ENCODE peak calls at places on chromosomes 3 and 15, in seven cellular contexts. One of them, this sample, is unnamed.

GRCh38 chr15:75594276-75594675 is 15.2 kb upstream of the PTPN9 start:
- DNase-seq in SK-MEL-5: no peak
- DNase-seq in T1000: no peak
- DNase-seq in NCI-H69: no peak
- DNase-seq in stimulated activated CD8-positive, alpha-beta memory T cell treated with anti-CD3 and anti-CD28 coated beads, Interleukin-4, amount 100 ng/mL, for 4 hours: no peak
- DNase-seq in Peyer's patch: no peak
- DNase-seq in HS-27A: no peak
- DNase-seq in this sample: no peak

GRCh38 chr3:47421741-47422649 is 41.2 kb downstream of the PTPN23 start:
- DNase-seq in stimulated activated CD8-positive, alpha-beta memory T cell treated with anti-CD3 and anti-CD28 coated beads, Interleukin-4, amount 100 ng/mL, for 4 hours: no peak
- DNase-seq in HS-27A: peak
- DNase-seq in T1000: no peak
- DNase-seq in NCI-H69: peak
- DNase-seq in SK-MEL-5: peak
- DNase-seq in Peyer's patch: peak
- DNase-seq in this sample: no peak

GRCh38 chr3:123815981-123816380 is 68.2 kb downstream of the MYLK start:
- DNase-seq in Peyer's patch: no peak
- DNase-seq in SK-MEL-5: no peak
- DNase-seq in T1000: no peak
- DNase-seq in HS-27A: no peak
- DNase-seq in stimulated activated CD8-positive, alpha-beta memory T cell treated with anti-CD3 and anti-CD28 coated beads, Interleukin-4, amount 100 ng/mL, for 4 hours: no peak
- DNase-seq in NCI-H69: no peak
- DNase-seq in this sample: no peak

GRCh38 chr15:93087825-93088199 is 1.2 kb downstream of the RGMA start:
- DNase-seq in NCI-H69: peak
- DNase-seq in stimulated activated CD8-positive, alpha-beta memory T cell treated with anti-CD3 and anti-CD28 coated beads, Interleukin-4, amount 100 ng/mL, for 4 hours: peak
- DNase-seq in T1000: peak
- DNase-seq in HS-27A: no peak
- DNase-seq in SK-MEL-5: peak
- DNase-seq in Peyer's patch: peak
- DNase-seq in this sample: no peak

GRCh38 chr15:51267714-51268105 is 70.7 kb downstream of the CYP19A1 start:
- DNase-seq in NCI-H69: peak
- DNase-seq in HS-27A: no peak
- DNase-seq in SK-MEL-5: peak
- DNase-seq in Peyer's patch: no peak
- DNase-seq in T1000: no peak
- DNase-seq in stimulated activated CD8-positive, alpha-beta memory T cell treated with anti-CD3 and anti-CD28 coated beads, Interleukin-4, amount 100 ng/mL, for 4 hours: no peak
- DNase-seq in this sample: no peak

GRCh38 chr15:90885432-90886290 is 1.4 kb downstream of the FES start:
- DNase-seq in NCI-H69: peak
- DNase-seq in SK-MEL-5: peak
- DNase-seq in Peyer's patch: peak
- DNase-seq in T1000: peak
- DNase-seq in HS-27A: no peak
- DNase-seq in stimulated activated CD8-positive, alpha-beta memory T cell treated with anti-CD3 and anti-CD28 coated beads, Interleukin-4, amount 100 ng/mL, for 4 hours: peak
- DNase-seq in this sample: no peak

GRCh38 chr15:59124261-59124660 is 19.3 kb downstream of the CCNB2 start:
- DNase-seq in T1000: no peak
- DNase-seq in stimulated activated CD8-positive, alpha-beta memory T cell treated with anti-CD3 and anti-CD28 coated beads, Interleukin-4, amount 100 ng/mL, for 4 hours: no peak
- DNase-seq in SK-MEL-5: no peak
- DNase-seq in Peyer's patch: peak
- DNase-seq in NCI-H69: no peak
- DNase-seq in HS-27A: no peak
- DNase-seq in this sample: no peak

GRCh38 chr15:66145242-66146182 is 108.0 kb downstream of the MEGF11 start:
- DNase-seq in HS-27A: no peak
- DNase-seq in stimulated activated CD8-positive, alpha-beta memory T cell treated with anti-CD3 and anti-CD28 coated beads, Interleukin-4, amount 100 ng/mL, for 4 hours: no peak
- DNase-seq in SK-MEL-5: no peak
- DNase-seq in Peyer's patch: no peak
- DNase-seq in NCI-H69: peak
- DNase-seq in T1000: no peak
- DNase-seq in this sample: no peak

GRCh38 chr15:60006808-60007346 is 2.8 kb downstream of the FOXB1 start:
- DNase-seq in NCI-H69: peak
- DNase-seq in T1000: no peak
- DNase-seq in HS-27A: no peak
- DNase-seq in Peyer's patch: no peak
- DNase-seq in stimulated activated CD8-positive, alpha-beta memory T cell treated with anti-CD3 and anti-CD28 coated beads, Interleukin-4, amount 100 ng/mL, for 4 hours: no peak
- DNase-seq in SK-MEL-5: no peak
- DNase-seq in this sample: no peak

GRCh38 chr15:83413054-83413719 is 34.0 kb upstream of the SH3GL3 start:
- DNase-seq in SK-MEL-5: no peak
- DNase-seq in T1000: no peak
- DNase-seq in stimulated activated CD8-positive, alpha-beta memory T cell treated with anti-CD3 and anti-CD28 coated beads, Interleukin-4, amount 100 ng/mL, for 4 hours: no peak
- DNase-seq in NCI-H69: no peak
- DNase-seq in Peyer's patch: no peak
- DNase-seq in HS-27A: no peak
- DNase-seq in this sample: no peak

GRCh38 chr3:10715886-10716285 is 100.1 kb upstream of the SLC6A11 start:
- DNase-seq in HS-27A: no peak
- DNase-seq in SK-MEL-5: no peak
- DNase-seq in T1000: no peak
- DNase-seq in Peyer's patch: no peak
- DNase-seq in stimulated activated CD8-positive, alpha-beta memory T cell treated with anti-CD3 and anti-CD28 coated beads, Interleukin-4, amount 100 ng/mL, for 4 hours: no peak
- DNase-seq in NCI-H69: no peak
- DNase-seq in this sample: no peak

GRCh38 chr15:31782016-31782783 is 248.1 kb upstream of the CHRNA7 start:
- DNase-seq in Peyer's patch: no peak
- DNase-seq in HS-27A: no peak
- DNase-seq in NCI-H69: no peak
- DNase-seq in T1000: no peak
- DNase-seq in stimulated activated CD8-positive, alpha-beta memory T cell treated with anti-CD3 and anti-CD28 coated beads, Interleukin-4, amount 100 ng/mL, for 4 hours: no peak
- DNase-seq in SK-MEL-5: no peak
- DNase-seq in this sample: no peak

GRCh38 chr3:44509393-44509921 is 32.0 kb upstream of the ZNF445 start:
- DNase-seq in T1000: no peak
- DNase-seq in stimulated activated CD8-positive, alpha-beta memory T cell treated with anti-CD3 and anti-CD28 coated beads, Interleukin-4, amount 100 ng/mL, for 4 hours: no peak
- DNase-seq in HS-27A: no peak
- DNase-seq in NCI-H69: no peak
- DNase-seq in Peyer's patch: no peak
- DNase-seq in SK-MEL-5: peak
- DNase-seq in this sample: no peak

GRCh38 chr15:42203891-42204290 is 4.2 kb downstream of the VPS39 start:
- DNase-seq in SK-MEL-5: no peak
- DNase-seq in stimulated activated CD8-positive, alpha-beta memory T cell treated with anti-CD3 and anti-CD28 coated beads, Interleukin-4, amount 100 ng/mL, for 4 hours: no peak
- DNase-seq in NCI-H69: no peak
- DNase-seq in HS-27A: no peak
- DNase-seq in T1000: no peak
- DNase-seq in Peyer's patch: no peak
- DNase-seq in this sample: no peak

GRCh38 chr3:8529738-8530525 is 28.3 kb downstream of the LMCD1 start:
- DNase-seq in NCI-H69: no peak
- DNase-seq in stimulated activated CD8-positive, alpha-beta memory T cell treated with anti-CD3 and anti-CD28 coated beads, Interleukin-4, amount 100 ng/mL, for 4 hours: no peak
- DNase-seq in HS-27A: peak
- DNase-seq in T1000: no peak
- DNase-seq in SK-MEL-5: no peak
- DNase-seq in Peyer's patch: no peak
- DNase-seq in this sample: no peak

GRCh38 chr15:42270996-42271395 is 2.0 kb upstream of the GANC start:
- DNase-seq in Peyer's patch: no peak
- DNase-seq in SK-MEL-5: peak
- DNase-seq in stimulated activated CD8-positive, alpha-beta memory T cell treated with anti-CD3 and anti-CD28 coated beads, Interleukin-4, amount 100 ng/mL, for 4 hours: no peak
- DNase-seq in T1000: no peak
- DNase-seq in HS-27A: no peak
- DNase-seq in NCI-H69: no peak
- DNase-seq in this sample: no peak

GRCh38 chr15:42121667-42122066 is 27.3 kb upstream of the PLA2G4D start:
- DNase-seq in SK-MEL-5: no peak
- DNase-seq in HS-27A: no peak
- DNase-seq in NCI-H69: no peak
- DNase-seq in Peyer's patch: no peak
- DNase-seq in stimulated activated CD8-positive, alpha-beta memory T cell treated with anti-CD3 and anti-CD28 coated beads, Interleukin-4, amount 100 ng/mL, for 4 hours: no peak
- DNase-seq in T1000: no peak
- DNase-seq in this sample: no peak

GRCh38 chr3:180320631-180321030 is 281.3 kb upstream of the TTC14 start:
- DNase-seq in SK-MEL-5: no peak
- DNase-seq in NCI-H69: no peak
- DNase-seq in Peyer's patch: no peak
- DNase-seq in T1000: no peak
- DNase-seq in stimulated activated CD8-positive, alpha-beta memory T cell treated with anti-CD3 and anti-CD28 coated beads, Interleukin-4, amount 100 ng/mL, for 4 hours: no peak
- DNase-seq in HS-27A: no peak
- DNase-seq in this sample: no peak

GRCh38 chr3:170997966-170998913 is 28.3 kb downstream of the SLC2A2 start:
- DNase-seq in Peyer's patch: peak
- DNase-seq in NCI-H69: no peak
- DNase-seq in SK-MEL-5: no peak
- DNase-seq in T1000: no peak
- DNase-seq in HS-27A: no peak
- DNase-seq in stimulated activated CD8-positive, alpha-beta memory T cell treated with anti-CD3 and anti-CD28 coated beads, Interleukin-4, amount 100 ng/mL, for 4 hours: no peak
- DNase-seq in this sample: no peak

GRCh38 chr15:101016581-101016980 is 97.4 kb downstream of the LRRK1 start:
- DNase-seq in stimulated activated CD8-positive, alpha-beta memory T cell treated with anti-CD3 and anti-CD28 coated beads, Interleukin-4, amount 100 ng/mL, for 4 hours: no peak
- DNase-seq in HS-27A: no peak
- DNase-seq in SK-MEL-5: no peak
- DNase-seq in Peyer's patch: no peak
- DNase-seq in T1000: no peak
- DNase-seq in NCI-H69: no peak
- DNase-seq in this sample: no peak

GRCh38 chr3:161401389-161401788 is 30.1 kb upstream of the SPTSSB start:
- DNase-seq in T1000: no peak
- DNase-seq in HS-27A: no peak
- DNase-seq in stimulated activated CD8-positive, alpha-beta memory T cell treated with anti-CD3 and anti-CD28 coated beads, Interleukin-4, amount 100 ng/mL, for 4 hours: no peak
- DNase-seq in Peyer's patch: no peak
- DNase-seq in NCI-H69: no peak
- DNase-seq in SK-MEL-5: no peak
- DNase-seq in this sample: no peak

GRCh38 chr3:12399226-12399625 is 85.1 kb upstream of the TSEN2 start:
- DNase-seq in T1000: no peak
- DNase-seq in Peyer's patch: no peak
- DNase-seq in stimulated activated CD8-positive, alpha-beta memory T cell treated with anti-CD3 and anti-CD28 coated beads, Interleukin-4, amount 100 ng/mL, for 4 hours: no peak
- DNase-seq in HS-27A: no peak
- DNase-seq in SK-MEL-5: no peak
- DNase-seq in NCI-H69: no peak
- DNase-seq in this sample: no peak

GRCh38 chr3:46677096-46677702 is 16.3 kb downstream of the ALS2CL start:
- DNase-seq in HS-27A: no peak
- DNase-seq in Peyer's patch: peak
- DNase-seq in NCI-H69: no peak
- DNase-seq in SK-MEL-5: no peak
- DNase-seq in T1000: no peak
- DNase-seq in stimulated activated CD8-positive, alpha-beta memory T cell treated with anti-CD3 and anti-CD28 coated beads, Interleukin-4, amount 100 ng/mL, for 4 hours: no peak
- DNase-seq in this sample: no peak

GRCh38 chr15:48385431-48385830 is 54.2 kb downstream of the DUT start:
- DNase-seq in HS-27A: peak
- DNase-seq in Peyer's patch: no peak
- DNase-seq in SK-MEL-5: no peak
- DNase-seq in T1000: peak
- DNase-seq in stimulated activated CD8-positive, alpha-beta memory T cell treated with anti-CD3 and anti-CD28 coated beads, Interleukin-4, amount 100 ng/mL, for 4 hours: no peak
- DNase-seq in NCI-H69: peak
- DNase-seq in this sample: no peak

GRCh38 chr3:149933008-149933407 is 37.7 kb downstream of the PFN2 start:
- DNase-seq in HS-27A: no peak
- DNase-seq in T1000: no peak
- DNase-seq in stimulated activated CD8-positive, alpha-beta memory T cell treated with anti-CD3 and anti-CD28 coated beads, Interleukin-4, amount 100 ng/mL, for 4 hours: no peak
- DNase-seq in NCI-H69: no peak
- DNase-seq in SK-MEL-5: no peak
- DNase-seq in Peyer's patch: no peak
- DNase-seq in this sample: no peak

GRCh38 chr3:129366312-129366831 is 62.1 kb downstream of the EFCAB12 start:
- DNase-seq in NCI-H69: no peak
- DNase-seq in HS-27A: no peak
- DNase-seq in SK-MEL-5: no peak
- DNase-seq in Peyer's patch: no peak
- DNase-seq in T1000: no peak
- DNase-seq in stimulated activated CD8-positive, alpha-beta memory T cell treated with anti-CD3 and anti-CD28 coated beads, Interleukin-4, amount 100 ng/mL, for 4 hours: no peak
- DNase-seq in this sample: no peak

GRCh38 chr3:101962055-101962454 is 112.7 kb downstream of the NFKBIZ start:
- DNase-seq in NCI-H69: no peak
- DNase-seq in HS-27A: no peak
- DNase-seq in Peyer's patch: no peak
- DNase-seq in T1000: no peak
- DNase-seq in SK-MEL-5: no peak
- DNase-seq in stimulated activated CD8-positive, alpha-beta memory T cell treated with anti-CD3 and anti-CD28 coated beads, Interleukin-4, amount 100 ng/mL, for 4 hours: no peak
- DNase-seq in this sample: no peak

GRCh38 chr3:194095464-194095863 is 40.5 kb upstream of the HES1 start:
- DNase-seq in NCI-H69: peak
- DNase-seq in SK-MEL-5: peak
- DNase-seq in stimulated activated CD8-positive, alpha-beta memory T cell treated with anti-CD3 and anti-CD28 coated beads, Interleukin-4, amount 100 ng/mL, for 4 hours: no peak
- DNase-seq in T1000: no peak
- DNase-seq in Peyer's patch: peak
- DNase-seq in HS-27A: no peak
- DNase-seq in this sample: no peak

GRCh38 chr3:178966299-178967183 is 105.1 kb downstream of the ZMAT3 start:
- DNase-seq in Peyer's patch: no peak
- DNase-seq in NCI-H69: peak
- DNase-seq in T1000: no peak
- DNase-seq in SK-MEL-5: peak
- DNase-seq in HS-27A: no peak
- DNase-seq in stimulated activated CD8-positive, alpha-beta memory T cell treated with anti-CD3 and anti-CD28 coated beads, Interleukin-4, amount 100 ng/mL, for 4 hours: no peak
- DNase-seq in this sample: no peak

GRCh38 chr15:96181873-96182301 is 148.6 kb upstream of the NR2F2 start:
- DNase-seq in Peyer's patch: peak
- DNase-seq in SK-MEL-5: no peak
- DNase-seq in NCI-H69: no peak
- DNase-seq in stimulated activated CD8-positive, alpha-beta memory T cell treated with anti-CD3 and anti-CD28 coated beads, Interleukin-4, amount 100 ng/mL, for 4 hours: no peak
- DNase-seq in T1000: no peak
- DNase-seq in HS-27A: no peak
- DNase-seq in this sample: no peak

GRCh38 chr3:192608756-192609155 is 118.6 kb downstream of the FGF12 start:
- DNase-seq in SK-MEL-5: no peak
- DNase-seq in stimulated activated CD8-positive, alpha-beta memory T cell treated with anti-CD3 and anti-CD28 coated beads, Interleukin-4, amount 100 ng/mL, for 4 hours: no peak
- DNase-seq in HS-27A: no peak
- DNase-seq in T1000: no peak
- DNase-seq in Peyer's patch: no peak
- DNase-seq in NCI-H69: no peak
- DNase-seq in this sample: no peak

GRCh38 chr3:97974996-97975395 is 2.8 kb upstream of the RIOX2 start:
- DNase-seq in SK-MEL-5: no peak
- DNase-seq in T1000: no peak
- DNase-seq in NCI-H69: no peak
- DNase-seq in stimulated activated CD8-positive, alpha-beta memory T cell treated with anti-CD3 and anti-CD28 coated beads, Interleukin-4, amount 100 ng/mL, for 4 hours: no peak
- DNase-seq in Peyer's patch: no peak
- DNase-seq in HS-27A: no peak
- DNase-seq in this sample: no peak

GRCh38 chr3:69433938-69434263 is 48.0 kb upstream of the FRMD4B start:
- DNase-seq in Peyer's patch: no peak
- DNase-seq in T1000: no peak
- DNase-seq in NCI-H69: no peak
- DNase-seq in HS-27A: no peak
- DNase-seq in SK-MEL-5: no peak
- DNase-seq in stimulated activated CD8-positive, alpha-beta memory T cell treated with anti-CD3 and anti-CD28 coated beads, Interleukin-4, amount 100 ng/mL, for 4 hours: no peak
- DNase-seq in this sample: no peak

GRCh38 chr15:40339621-40339945 is 1.2 kb downstream of the CCDC9B start:
- DNase-seq in NCI-H69: no peak
- DNase-seq in SK-MEL-5: peak
- DNase-seq in Peyer's patch: no peak
- DNase-seq in stimulated activated CD8-positive, alpha-beta memory T cell treated with anti-CD3 and anti-CD28 coated beads, Interleukin-4, amount 100 ng/mL, for 4 hours: no peak
- DNase-seq in HS-27A: no peak
- DNase-seq in T1000: no peak
- DNase-seq in this sample: no peak

GRCh38 chr3:7697538-7697937 is 804.1 kb upstream of the LMCD1 start:
- DNase-seq in HS-27A: no peak
- DNase-seq in Peyer's patch: no peak
- DNase-seq in T1000: no peak
- DNase-seq in NCI-H69: peak
- DNase-seq in stimulated activated CD8-positive, alpha-beta memory T cell treated with anti-CD3 and anti-CD28 coated beads, Interleukin-4, amount 100 ng/mL, for 4 hours: no peak
- DNase-seq in SK-MEL-5: no peak
- DNase-seq in this sample: no peak

GRCh38 chr3:33186524-33187367 is 31.9 kb downstream of the SUSD5 start:
- DNase-seq in T1000: no peak
- DNase-seq in SK-MEL-5: peak
- DNase-seq in HS-27A: no peak
- DNase-seq in Peyer's patch: no peak
- DNase-seq in stimulated activated CD8-positive, alpha-beta memory T cell treated with anti-CD3 and anti-CD28 coated beads, Interleukin-4, amount 100 ng/mL, for 4 hours: no peak
- DNase-seq in NCI-H69: no peak
- DNase-seq in this sample: no peak

GRCh38 chr15:51724673-51725072 is 12.8 kb downstream of the LYSMD2 start:
- DNase-seq in T1000: no peak
- DNase-seq in SK-MEL-5: peak
- DNase-seq in Peyer's patch: no peak
- DNase-seq in stimulated activated CD8-positive, alpha-beta memory T cell treated with anti-CD3 and anti-CD28 coated beads, Interleukin-4, amount 100 ng/mL, for 4 hours: no peak
- DNase-seq in NCI-H69: no peak
- DNase-seq in HS-27A: no peak
- DNase-seq in this sample: no peak

GRCh38 chr3:20066848-20067617 is 26.8 kb downstream of the KAT2B start:
- DNase-seq in NCI-H69: no peak
- DNase-seq in Peyer's patch: no peak
- DNase-seq in T1000: peak
- DNase-seq in HS-27A: no peak
- DNase-seq in SK-MEL-5: peak
- DNase-seq in stimulated activated CD8-positive, alpha-beta memory T cell treated with anti-CD3 and anti-CD28 coated beads, Interleukin-4, amount 100 ng/mL, for 4 hours: no peak
- DNase-seq in this sample: no peak